ENCODE peak calls at places on chromosomes 16 and 17, in seven cellular contexts. K is K562, T is GM12878, Q is upper lobe of left lung, N is heart left ventricle, J is HepG2, F is IMR-90. A is an unnamed sample. For H3K9me3, the result is how much of the 10 kb centered on the place peaks cover.

GRCh38 chr16:73205153-73205549 is 157.2 kb upstream of the ZFHX3 start:
- ATAC-seq in K (no peak), T (no peak), Q (no peak), N (no peak), J (no peak), F (no peak), A (no peak)

GRCh38 chr16:48963901-48964615 is 317.6 kb downstream of the CBLN1 start:
- ATAC-seq in K (no peak), T (no peak), Q (no peak), N (no peak), J (no peak), F (peak), A (no peak)

GRCh38 chr17:50884354-50885311 is 18.5 kb upstream of the TOB1 start:
- ATAC-seq in K (peak), T (no peak), Q (peak), N (peak), J (peak), F (peak), A (no peak)

GRCh38 chr17:55527520-55528118 is 16.4 kb upstream of the SMIM36 start:
- ATAC-seq in K (peak), T (peak), Q (peak), N (peak), J (peak), F (peak), A (peak)

GRCh38 chr16:30112197-30113030 is 923 bp downstream of the GDPD3 start:
- ATAC-seq in K (peak), T (peak), Q (peak), N (peak), J (peak), F (peak), A (peak)

GRCh38 chr17:69287168-69287567 is 39.8 kb downstream of the ABCA5 start:
- ATAC-seq in K (no peak), T (no peak), Q (no peak), N (no peak), J (no peak), F (peak), A (no peak)

GRCh38 chr17:33127706-33128105 is 136.1 kb downstream of the SPACA3 start:
- ATAC-seq in K (no peak), T (no peak), Q (no peak), N (no peak), J (no peak), F (no peak), A (no peak)

GRCh38 chr17:2237521-2237921 is 66.1 kb downstream of the SMG6 start:
- ATAC-seq in K (no peak), T (no peak), Q (peak), N (peak), J (no peak), F (peak), A (peak)

GRCh38 chr17:65228734-65229390 is 91.7 kb downstream of the RGS9 start:
- ATAC-seq in K (peak), T (peak), Q (peak), N (no peak), J (no peak), F (no peak), A (no peak)

GRCh38 chr16:10765772-10766171 is 22.1 kb downstream of the NUBP1 start:
- ATAC-seq in K (no peak), T (peak), Q (no peak), N (peak), J (no peak), F (no peak), A (no peak)

GRCh38 chr17:41972571-41973411 is 6.2 kb downstream of the CNP start:
- ATAC-seq in K (no peak), T (peak), Q (no peak), N (peak), J (peak), F (no peak), A (peak)
- TF ChIP-seq POLR2A in K (peak), T (peak), Q (no peak), N (no peak), J (peak), F (no peak), A (no peak)

DNA sequence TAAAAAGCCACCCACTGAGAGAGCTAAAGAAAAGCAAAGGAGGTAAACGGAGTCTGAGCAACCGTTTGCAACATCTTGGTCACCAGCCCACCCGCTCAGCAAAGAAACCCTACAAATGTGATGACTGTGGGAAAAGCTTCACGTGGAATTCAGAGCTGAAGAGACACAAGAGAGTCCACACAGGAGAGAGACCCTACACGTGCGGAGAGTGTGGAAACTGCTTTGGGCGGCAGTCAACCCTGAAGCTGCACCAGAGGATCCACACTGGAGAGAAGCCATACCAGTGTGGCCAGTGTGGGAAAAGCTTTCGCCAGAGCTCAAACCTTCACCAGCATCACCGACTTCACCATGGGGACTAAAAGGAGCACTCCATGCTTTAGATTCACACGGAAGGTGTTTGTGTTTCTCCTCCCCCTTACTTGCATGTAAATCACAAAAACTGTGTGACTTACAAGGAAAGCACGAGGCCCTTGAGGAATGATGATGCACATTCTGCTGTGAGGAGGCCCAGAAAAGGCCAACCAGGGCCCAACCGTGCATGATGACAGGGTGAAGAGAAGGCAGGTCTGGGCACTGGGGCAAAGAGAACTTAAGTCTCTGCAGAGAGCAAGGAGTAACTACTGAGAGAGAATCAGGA is 7.7 kb downstream of the ZNF174 start:
- ATAC-seq in K (no peak), T (no peak), Q (no peak), N (no peak), J (no peak), F (no peak), A (no peak)
- H3K9me3 ChIP-seq in K (under half), T (under half), Q (half or more), N (under half), J (under half), F (half or more), A (under half)

DNA sequence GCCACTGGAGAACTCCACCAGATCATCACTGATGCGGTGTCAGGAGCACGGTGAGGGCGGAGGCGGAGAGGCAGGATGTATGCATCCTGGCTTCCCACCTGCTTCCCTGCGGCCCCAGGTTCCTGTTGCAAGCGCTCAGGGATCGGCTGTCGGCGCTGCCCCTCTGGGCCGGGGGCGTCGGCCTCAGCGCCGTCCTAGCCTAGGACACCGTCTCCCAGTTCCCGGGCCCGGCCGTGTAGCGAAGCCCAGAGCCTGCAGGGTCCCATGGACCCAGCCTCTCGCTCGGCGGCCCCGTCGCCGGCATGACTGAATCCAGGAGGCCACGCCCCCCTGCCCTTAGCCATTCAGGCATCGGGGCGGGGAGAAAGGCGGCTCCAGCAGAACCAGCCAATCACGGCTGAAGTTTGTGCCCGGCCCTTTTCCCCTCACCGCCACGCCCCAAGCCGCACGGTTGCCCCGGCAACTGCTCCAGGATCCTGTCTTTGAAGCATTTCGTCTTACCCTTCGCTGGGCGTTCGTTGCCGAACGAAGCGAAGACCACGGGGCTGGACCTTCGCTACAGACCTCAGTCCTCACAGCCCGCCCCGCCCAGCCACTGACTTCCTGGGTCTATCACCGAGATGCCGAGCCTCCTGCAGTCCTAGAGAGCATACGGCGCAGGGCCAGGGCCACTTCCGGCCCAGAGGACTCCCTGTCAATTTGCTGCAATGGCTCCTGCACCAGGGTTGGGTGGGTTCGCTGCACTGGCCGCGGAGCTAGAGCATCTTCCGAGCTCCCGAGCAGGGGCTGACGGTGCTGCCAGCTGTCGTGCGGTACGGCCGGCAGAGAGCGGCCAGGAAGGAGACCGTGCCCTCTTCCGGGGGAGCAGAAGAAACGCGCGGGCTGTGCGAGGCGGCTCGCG is 10.6 kb upstream of the ZNF213 start:
- ATAC-seq in K (peak), T (peak), Q (peak), N (peak), J (peak), F (peak), A (peak)
- TF ChIP-seq POLR2A in K (peak), T (peak), Q (peak), N (no peak), J (peak), F (no peak), A (no peak)

DNA sequence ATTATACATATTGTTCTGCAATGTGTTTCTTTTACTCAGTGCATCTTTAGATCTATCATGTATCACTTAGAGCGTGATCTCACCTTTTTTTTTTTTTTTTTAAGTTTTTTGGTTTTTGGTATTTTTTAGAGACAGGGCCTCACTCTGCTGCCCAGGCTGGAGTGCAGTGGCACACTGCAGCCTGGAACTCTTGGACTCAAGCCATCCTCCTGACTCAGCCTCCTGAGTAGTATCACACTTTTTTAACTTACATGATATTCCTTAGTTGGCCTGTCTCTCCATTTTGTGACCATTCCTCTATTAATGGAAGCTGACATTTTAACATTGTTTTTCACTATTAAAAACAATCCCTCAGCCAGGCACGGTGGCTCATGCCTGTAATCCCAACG is 4.7 kb upstream of the MPO start:
- ATAC-seq in K (no peak), T (no peak), Q (no peak), N (no peak), J (no peak), F (peak), A (no peak)
- H3K9me3 ChIP-seq in K (under half), T (under half), Q (under half), N (under half), J (under half), F (under half), A (under half)

GRCh38 chr16:87829988-87830672 is 39.2 kb downstream of the SLC7A5 start:
- ATAC-seq in K (peak), T (no peak), Q (no peak), N (no peak), J (no peak), F (no peak), A (no peak)
- TF ChIP-seq POLR2A in K (no peak), T (peak), Q (no peak), N (no peak), J (no peak), F (no peak), A (no peak)

GRCh38 chr16:35750701-35751104 is 2291.3 kb downstream of the TP53TG3F start:
- ATAC-seq in K (no peak), T (no peak), Q (no peak), N (no peak), J (no peak), F (no peak), A (no peak)

GRCh38 chr16:35752773-35753558 is 2293.6 kb downstream of the TP53TG3F start:
- ATAC-seq in K (no peak), T (no peak), Q (no peak), N (no peak), J (no peak), F (no peak), A (no peak)

GRCh38 chr16:35752012-35752772 is 2292.8 kb downstream of the TP53TG3F start:
- ATAC-seq in K (no peak), T (no peak), Q (no peak), N (no peak), J (no peak), F (no peak), A (no peak)

GRCh38 chr16:35750157-35750689 is 2290.8 kb downstream of the TP53TG3F start:
- ATAC-seq in K (no peak), T (no peak), Q (no peak), N (no peak), J (no peak), F (no peak), A (no peak)

GRCh38 chr16:35751191-35751941 is 2292.0 kb downstream of the TP53TG3F start:
- ATAC-seq in K (no peak), T (no peak), Q (no peak), N (no peak), J (no peak), F (no peak), A (no peak)
- H3K9me3 ChIP-seq in K (under half), T (under half), Q (under half), N (under half), J (half or more), F (half or more), A (under half)

A was measured in gastroesophageal sphincter.